ENCODE peak calls at places on chromosome X, in five cellular contexts. X is GM12891; G is stimulated activated CD4-positive, alpha-beta T cell treated with anti-CD3 and anti-CD28 coated beads, Interleukin-2, amount 100 ng/mL, for 48 hours; L is astrocyte of the spinal cord; J is left colon. O is an unnamed sample.
A peak's percentile ranks its signal among the peaks of the same experiment; 100 is the strongest.

GRCh38 chrX:154525606-154526490 is 9.8 kb upstream of the FAM3A start:
- DNase-seq in X (no peak), G (no peak), L (no peak), J (no peak), O (no peak)

GRCh38 chrX:129771266-129771995 is 8.3 kb upstream of the SASH3 start:
- DNase-seq in X (no peak), G (no peak), L (no peak), J (no peak), O (no peak)

GRCh38 chrX:46649421-46650260 is 76.1 kb downstream of the CHST7 start:
- DNase-seq in X (no peak), G (no peak), L (peak; percentile 59), J (no peak), O (no peak)

GRCh38 chrX:4579999-4580398 is 866.5 kb upstream of the PRKX start:
- DNase-seq in X (no peak), G (no peak), L (no peak), J (no peak), O (no peak)

GRCh38 chrX:8820910-8821527 is 19.8 kb upstream of the FAM9A start:
- DNase-seq in X (no peak), G (no peak), L (no peak), J (no peak), O (no peak)

GRCh38 chrX:53082773-53083616 is 828 bp downstream of the TSPYL2 start:
- DNase-seq in X (no peak), G (no peak), L (no peak), J (no peak), O (no peak)

GRCh38 chrX:19121898-19122640 is at the start of gene ADGRG2:
- DNase-seq in X (peak; percentile 15), G (no peak), L (peak; percentile 6), J (peak; percentile 39), O (no peak)

GRCh38 chrX:12894074-12894691 is 12.2 kb upstream of the TLR8 start:
- DNase-seq in X (no peak), G (peak; percentile 18), L (peak; percentile 29), J (peak; percentile 66), O (no peak)

GRCh38 chrX:30905325-30905724 is 16.3 kb upstream of the TAB3 start:
- DNase-seq in X (no peak), G (no peak), L (no peak), J (no peak), O (no peak)

GRCh38 chrX:31420711-31421151 is 348.9 kb upstream of the FTHL17 start:
- DNase-seq in X (no peak), G (no peak), L (no peak), J (no peak), O (no peak)

GRCh38 chrX:22090181-22090580 is 58.1 kb downstream of the PHEX start:
- DNase-seq in X (no peak), G (no peak), L (peak; percentile 66), J (no peak), O (no peak)

GRCh38 chrX:20322887-20323286 is 56.2 kb upstream of the RPS6KA3 start:
- DNase-seq in X (no peak), G (no peak), L (no peak), J (no peak), O (no peak)

GRCh38 chrX:145041486-145041885 is 205.8 kb upstream of the SPANXN1 start:
- DNase-seq in X (no peak), G (no peak), L (no peak), J (no peak), O (no peak)

GRCh38 chrX:69080912-69081465 is 84.3 kb downstream of the PJA1 start:
- DNase-seq in X (no peak), G (no peak), L (no peak), J (no peak), O (no peak)

GRCh38 chrX:31832263-31832662 is 760.4 kb upstream of the FTHL17 start:
- DNase-seq in X (no peak), G (no peak), L (no peak), J (no peak), O (no peak)

GRCh38 chrX:76428243-76429130 is 977 bp downstream of the MAGEE1 start:
- DNase-seq in X (no peak), G (peak; percentile 9), L (no peak), J (peak; percentile 33), O (peak; percentile 36)

GRCh38 chrX:115679460-115679859 is 118.5 kb downstream of the PLS3 start:
- DNase-seq in X (no peak), G (no peak), L (peak; percentile 41), J (no peak), O (no peak)

GRCh38 chrX:46759645-46759974 is 692 bp upstream of the SLC9A7 start:
- DNase-seq in X (no peak), G (no peak), L (no peak), J (no peak), O (no peak)

GRCh38 chrX:115972717-115973116 is 197.8 kb upstream of the AGTR2 start:
- DNase-seq in X (no peak), G (no peak), L (no peak), J (no peak), O (no peak)

GRCh38 chrX:125681507-125681906 is 361.8 kb downstream of the TEX13C start:
- DNase-seq in X (no peak), G (no peak), L (no peak), J (no peak), O (no peak)

GRCh38 chrX:24298191-24298590 is 15.7 kb downstream of the SUPT20HL2 start:
- DNase-seq in X (no peak), G (no peak), L (no peak), J (no peak), O (no peak)